ENCODE peak calls at places on chromosomes 13 and 19, in nine cellular contexts. One of them, this sample, is unnamed.

GRCh38 chr13:48492123-48493075 is 40.5 kb downstream of the RCBTB2 start:
- DNase-seq in IMR-90: peak
- DNase-seq in cardiac muscle cell: peak
- DNase-seq in ascending aorta: peak
- DNase-seq in AG04450: no peak
- DNase-seq in upper lobe of left lung: peak
- DNase-seq in left ventricle myocardium inferior: peak
- DNase-seq in A673: peak
- DNase-seq in dorsolateral prefrontal cortex: peak
- DNase-seq in this sample: peak

GRCh38 chr19:15249912-15250634 is 17.8 kb upstream of the EPHX3 start:
- DNase-seq in IMR-90: peak
- DNase-seq in cardiac muscle cell: no peak
- DNase-seq in ascending aorta: peak
- DNase-seq in AG04450: peak
- DNase-seq in upper lobe of left lung: no peak
- DNase-seq in left ventricle myocardium inferior: peak
- DNase-seq in A673: no peak
- DNase-seq in dorsolateral prefrontal cortex: no peak
- DNase-seq in this sample: peak

GRCh38 chr19:46287585-46287984 is 9.3 kb upstream of the HIF3A start:
- DNase-seq in IMR-90: no peak
- DNase-seq in cardiac muscle cell: no peak
- DNase-seq in ascending aorta: no peak
- DNase-seq in AG04450: no peak
- DNase-seq in upper lobe of left lung: no peak
- DNase-seq in left ventricle myocardium inferior: no peak
- DNase-seq in A673: peak
- DNase-seq in dorsolateral prefrontal cortex: no peak
- DNase-seq in this sample: no peak

GRCh38 chr13:100269837-100270236 is 180.9 kb downstream of the PCCA start:
- DNase-seq in IMR-90: peak
- DNase-seq in cardiac muscle cell: no peak
- DNase-seq in ascending aorta: peak
- DNase-seq in AG04450: peak
- DNase-seq in upper lobe of left lung: peak
- DNase-seq in left ventricle myocardium inferior: peak
- DNase-seq in A673: peak
- DNase-seq in dorsolateral prefrontal cortex: peak
- DNase-seq in this sample: no peak

GRCh38 chr13:33251131-33251629 is 34.4 kb downstream of the STARD13 start:
- DNase-seq in IMR-90: peak
- DNase-seq in cardiac muscle cell: no peak
- DNase-seq in ascending aorta: no peak
- DNase-seq in AG04450: peak
- DNase-seq in upper lobe of left lung: no peak
- DNase-seq in left ventricle myocardium inferior: no peak
- DNase-seq in A673: peak
- DNase-seq in dorsolateral prefrontal cortex: no peak
- DNase-seq in this sample: no peak

GRCh38 chr19:51976852-51977251 is 9.8 kb downstream of the ZNF350 start:
- DNase-seq in IMR-90: no peak
- DNase-seq in cardiac muscle cell: no peak
- DNase-seq in ascending aorta: no peak
- DNase-seq in AG04450: no peak
- DNase-seq in upper lobe of left lung: no peak
- DNase-seq in left ventricle myocardium inferior: no peak
- DNase-seq in A673: no peak
- DNase-seq in dorsolateral prefrontal cortex: no peak
- DNase-seq in this sample: no peak

GRCh38 chr19:40162104-40162503 is 29.1 kb upstream of the MAP3K10 start:
- DNase-seq in IMR-90: no peak
- DNase-seq in cardiac muscle cell: no peak
- DNase-seq in ascending aorta: no peak
- DNase-seq in AG04450: no peak
- DNase-seq in upper lobe of left lung: no peak
- DNase-seq in left ventricle myocardium inferior: no peak
- DNase-seq in A673: no peak
- DNase-seq in dorsolateral prefrontal cortex: no peak
- DNase-seq in this sample: no peak

GRCh38 chr13:75764251-75764650 is 128.1 kb downstream of the LMO7 start:
- DNase-seq in IMR-90: no peak
- DNase-seq in cardiac muscle cell: no peak
- DNase-seq in ascending aorta: no peak
- DNase-seq in AG04450: no peak
- DNase-seq in upper lobe of left lung: no peak
- DNase-seq in left ventricle myocardium inferior: no peak
- DNase-seq in A673: no peak
- DNase-seq in dorsolateral prefrontal cortex: no peak
- DNase-seq in this sample: no peak

GRCh38 chr19:12777217-12778019 is 2.1 kb upstream of the HOOK2 start:
- DNase-seq in IMR-90: peak
- DNase-seq in cardiac muscle cell: peak
- DNase-seq in ascending aorta: peak
- DNase-seq in AG04450: no peak
- DNase-seq in upper lobe of left lung: peak
- DNase-seq in left ventricle myocardium inferior: peak
- DNase-seq in A673: peak
- DNase-seq in dorsolateral prefrontal cortex: peak
- DNase-seq in this sample: peak

GRCh38 chr19:41863209-41863931 is 3.3 kb downstream of the RPS19 start:
- DNase-seq in IMR-90: no peak
- DNase-seq in cardiac muscle cell: no peak
- DNase-seq in ascending aorta: no peak
- DNase-seq in AG04450: no peak
- DNase-seq in upper lobe of left lung: no peak
- DNase-seq in left ventricle myocardium inferior: no peak
- DNase-seq in A673: no peak
- DNase-seq in dorsolateral prefrontal cortex: no peak
- DNase-seq in this sample: no peak

GRCh38 chr19:31355330-31356289 is 6.4 kb upstream of the TSHZ3 start:
- DNase-seq in IMR-90: no peak
- DNase-seq in cardiac muscle cell: no peak
- DNase-seq in ascending aorta: no peak
- DNase-seq in AG04450: no peak
- DNase-seq in upper lobe of left lung: no peak
- DNase-seq in left ventricle myocardium inferior: no peak
- DNase-seq in A673: no peak
- DNase-seq in dorsolateral prefrontal cortex: no peak
- DNase-seq in this sample: no peak

GRCh38 chr19:41351339-41352245 is 2.1 kb downstream of the TGFB1 start:
- DNase-seq in IMR-90: peak
- DNase-seq in cardiac muscle cell: peak
- DNase-seq in ascending aorta: peak
- DNase-seq in AG04450: no peak
- DNase-seq in upper lobe of left lung: peak
- DNase-seq in left ventricle myocardium inferior: peak
- DNase-seq in A673: no peak
- DNase-seq in dorsolateral prefrontal cortex: no peak
- DNase-seq in this sample: peak

GRCh38 chr19:18998276-18998675 is 35.0 kb downstream of the SUGP2 start:
- DNase-seq in IMR-90: no peak
- DNase-seq in cardiac muscle cell: no peak
- DNase-seq in ascending aorta: no peak
- DNase-seq in AG04450: no peak
- DNase-seq in upper lobe of left lung: no peak
- DNase-seq in left ventricle myocardium inferior: no peak
- DNase-seq in A673: no peak
- DNase-seq in dorsolateral prefrontal cortex: no peak
- DNase-seq in this sample: no peak

GRCh38 chr13:109333893-109334651 is 452.3 kb downstream of the IRS2 start:
- DNase-seq in IMR-90: no peak
- DNase-seq in cardiac muscle cell: no peak
- DNase-seq in ascending aorta: no peak
- DNase-seq in AG04450: no peak
- DNase-seq in upper lobe of left lung: no peak
- DNase-seq in left ventricle myocardium inferior: no peak
- DNase-seq in A673: no peak
- DNase-seq in dorsolateral prefrontal cortex: no peak
- DNase-seq in this sample: no peak

GRCh38 chr13:77740931-77741586 is 43.6 kb downstream of the SLAIN1 start:
- DNase-seq in IMR-90: no peak
- DNase-seq in cardiac muscle cell: no peak
- DNase-seq in ascending aorta: no peak
- DNase-seq in AG04450: no peak
- DNase-seq in upper lobe of left lung: no peak
- DNase-seq in left ventricle myocardium inferior: no peak
- DNase-seq in A673: no peak
- DNase-seq in dorsolateral prefrontal cortex: peak
- DNase-seq in this sample: no peak

DNA sequence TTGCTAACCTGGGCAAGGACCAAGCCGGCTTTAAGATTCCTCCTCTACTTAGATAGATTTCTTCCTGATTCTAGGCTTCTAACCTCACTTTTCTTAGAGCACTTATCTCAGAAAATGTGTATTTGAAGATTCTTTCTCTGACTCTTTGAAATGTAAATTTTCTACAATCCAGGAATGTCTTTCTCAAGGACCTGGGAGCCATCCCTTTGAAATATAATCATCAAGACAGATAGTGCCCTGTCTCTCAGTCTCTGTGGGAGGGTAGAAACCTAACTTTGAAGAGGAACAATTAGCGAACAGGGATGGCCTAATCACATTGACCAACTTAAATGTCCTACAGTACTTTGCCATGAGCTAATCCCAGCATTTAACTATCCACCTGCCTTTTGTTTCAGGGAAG is 1646.0 kb downstream of the PCDH9 start:
- DNase-seq in IMR-90: no peak
- DNase-seq in cardiac muscle cell: no peak
- DNase-seq in ascending aorta: no peak
- DNase-seq in AG04450: no peak
- DNase-seq in upper lobe of left lung: no peak
- DNase-seq in left ventricle myocardium inferior: no peak
- DNase-seq in A673: no peak
- DNase-seq in dorsolateral prefrontal cortex: no peak
- DNase-seq in this sample: no peak
- H3K27ac ChIP-seq in IMR-90: no peak
- H3K27ac ChIP-seq in cardiac muscle cell: no peak
- H3K27ac ChIP-seq in ascending aorta: no peak
- H3K27ac ChIP-seq in AG04450: no peak
- H3K27ac ChIP-seq in upper lobe of left lung: no peak
- H3K27ac ChIP-seq in left ventricle myocardium inferior: no peak
- H3K27ac ChIP-seq in A673: no peak
- H3K27ac ChIP-seq in dorsolateral prefrontal cortex: no peak
- H3K27ac ChIP-seq in this sample: no peak

GRCh38 chr19:24159707-24160106 is 72.7 kb downstream of the ZNF254 start:
- DNase-seq in IMR-90: peak
- DNase-seq in cardiac muscle cell: no peak
- DNase-seq in ascending aorta: no peak
- DNase-seq in AG04450: no peak
- DNase-seq in upper lobe of left lung: no peak
- DNase-seq in left ventricle myocardium inferior: no peak
- DNase-seq in A673: no peak
- DNase-seq in dorsolateral prefrontal cortex: no peak
- DNase-seq in this sample: no peak
- TF ChIP-seq CTCF in IMR-90: peak
- TF ChIP-seq CTCF in cardiac muscle cell: peak
- TF ChIP-seq CTCF in ascending aorta: no peak
- TF ChIP-seq CTCF in AG04450: peak
- TF ChIP-seq CTCF in upper lobe of left lung: no peak
- TF ChIP-seq CTCF in left ventricle myocardium inferior: peak
- TF ChIP-seq CTCF in A673: no peak
- TF ChIP-seq CTCF in dorsolateral prefrontal cortex: no peak
- TF ChIP-seq CTCF in this sample: no peak

GRCh38 chr19:47470447-47471195 is 1.1 kb downstream of the SLC8A2 start:
- DNase-seq in IMR-90: no peak
- DNase-seq in cardiac muscle cell: no peak
- DNase-seq in ascending aorta: no peak
- DNase-seq in AG04450: no peak
- DNase-seq in upper lobe of left lung: no peak
- DNase-seq in left ventricle myocardium inferior: no peak
- DNase-seq in A673: no peak
- DNase-seq in dorsolateral prefrontal cortex: no peak
- DNase-seq in this sample: no peak

GRCh38 chr19:47471381-47471732 is 336 bp downstream of the SLC8A2 start:
- DNase-seq in IMR-90: no peak
- DNase-seq in cardiac muscle cell: no peak
- DNase-seq in ascending aorta: no peak
- DNase-seq in AG04450: no peak
- DNase-seq in upper lobe of left lung: no peak
- DNase-seq in left ventricle myocardium inferior: no peak
- DNase-seq in A673: no peak
- DNase-seq in dorsolateral prefrontal cortex: no peak
- DNase-seq in this sample: no peak

GRCh38 chr19:47469419-47469700 is 2.3 kb downstream of the SLC8A2 start:
- DNase-seq in IMR-90: no peak
- DNase-seq in cardiac muscle cell: no peak
- DNase-seq in ascending aorta: no peak
- DNase-seq in AG04450: no peak
- DNase-seq in upper lobe of left lung: no peak
- DNase-seq in left ventricle myocardium inferior: no peak
- DNase-seq in A673: no peak
- DNase-seq in dorsolateral prefrontal cortex: no peak
- DNase-seq in this sample: no peak

GRCh38 chr19:47467914-47468313 is 3.8 kb downstream of the SLC8A2 start:
- DNase-seq in IMR-90: no peak
- DNase-seq in cardiac muscle cell: no peak
- DNase-seq in ascending aorta: no peak
- DNase-seq in AG04450: no peak
- DNase-seq in upper lobe of left lung: no peak
- DNase-seq in left ventricle myocardium inferior: no peak
- DNase-seq in A673: no peak
- DNase-seq in dorsolateral prefrontal cortex: no peak
- DNase-seq in this sample: no peak

DNA sequence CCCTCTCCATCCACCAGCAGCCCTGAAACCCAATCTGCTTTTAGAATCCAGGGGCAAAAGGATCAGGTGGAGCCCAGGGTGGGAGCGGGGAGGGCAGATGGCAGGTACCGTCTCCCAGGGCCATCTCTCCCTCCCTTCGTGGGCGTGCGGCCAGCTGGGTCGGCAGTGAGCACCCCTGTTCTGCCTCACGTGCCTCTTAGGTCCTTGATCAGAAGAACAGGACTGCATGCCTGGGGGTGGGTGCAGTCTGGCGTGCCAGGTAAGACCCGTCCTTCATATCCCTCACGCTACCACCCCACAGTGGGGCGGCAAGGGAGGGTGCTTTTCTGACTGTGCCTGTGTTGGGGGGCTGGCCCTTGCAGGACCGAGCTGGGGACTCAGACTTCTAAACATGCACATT is 2.0 kb downstream of the SLC8A2 start:
- DNase-seq in IMR-90: no peak
- DNase-seq in cardiac muscle cell: no peak
- DNase-seq in ascending aorta: no peak
- DNase-seq in AG04450: no peak
- DNase-seq in upper lobe of left lung: no peak
- DNase-seq in left ventricle myocardium inferior: no peak
- DNase-seq in A673: no peak
- DNase-seq in dorsolateral prefrontal cortex: no peak
- DNase-seq in this sample: no peak
- H3K4me3 ChIP-seq in IMR-90: no peak
- H3K4me3 ChIP-seq in cardiac muscle cell: no peak
- H3K4me3 ChIP-seq in ascending aorta: no peak
- H3K4me3 ChIP-seq in AG04450: no peak
- H3K4me3 ChIP-seq in upper lobe of left lung: no peak
- H3K4me3 ChIP-seq in left ventricle myocardium inferior: no peak
- H3K4me3 ChIP-seq in A673: no peak
- H3K4me3 ChIP-seq in dorsolateral prefrontal cortex: peak
- H3K4me3 ChIP-seq in this sample: no peak

DNA sequence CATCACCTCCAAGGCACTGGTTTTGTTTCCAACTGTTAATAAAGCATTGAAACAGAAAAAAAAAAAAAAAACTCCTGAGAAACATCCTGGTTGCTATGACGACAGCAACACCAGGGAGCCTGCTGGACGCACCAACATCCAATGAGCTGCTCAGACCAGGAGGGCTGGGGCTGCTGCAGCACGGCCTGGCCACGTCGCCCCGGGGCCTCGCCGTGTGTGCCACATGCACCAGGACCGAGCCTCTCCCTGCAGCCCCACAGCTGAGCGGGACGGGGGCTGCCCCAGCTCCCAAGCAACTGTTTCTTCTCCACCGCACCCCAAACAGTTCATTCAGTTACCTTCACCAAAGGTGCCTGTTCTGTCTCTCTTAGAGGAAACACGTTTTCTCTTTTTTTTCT is 54.5 kb downstream of the RASA3 start:
- DNase-seq in IMR-90: peak
- DNase-seq in cardiac muscle cell: no peak
- DNase-seq in ascending aorta: peak
- DNase-seq in AG04450: no peak
- DNase-seq in upper lobe of left lung: no peak
- DNase-seq in left ventricle myocardium inferior: no peak
- DNase-seq in A673: no peak
- DNase-seq in dorsolateral prefrontal cortex: peak
- DNase-seq in this sample: no peak
- H3K27ac ChIP-seq in IMR-90: no peak
- H3K27ac ChIP-seq in cardiac muscle cell: no peak
- H3K27ac ChIP-seq in ascending aorta: peak
- H3K27ac ChIP-seq in AG04450: no peak
- H3K27ac ChIP-seq in upper lobe of left lung: no peak
- H3K27ac ChIP-seq in left ventricle myocardium inferior: peak
- H3K27ac ChIP-seq in A673: no peak
- H3K27ac ChIP-seq in dorsolateral prefrontal cortex: no peak
- H3K27ac ChIP-seq in this sample: no peak